ENCODE peak calls at places on chromosomes 11 and 22, in eight cellular contexts. Q, Y, K, X, R, F, L and A are unnamed samples.

GRCh38 chr22:46063861-46064235 is 86.5 kb upstream of the PPARA start:
- DNase-seq in Y (peak), F (no peak), Q (no peak), R (no peak), K (no peak), L (no peak), X (no peak), A (peak)

GRCh38 chr11:69327741-69328191 is 33.8 kb downstream of the MYEOV start:
- DNase-seq in Y (no peak), L (no peak), Q (no peak), F (no peak), X (no peak), R (no peak), K (no peak), A (no peak)

GRCh38 chr11:44629732-44630345 is 64.4 kb downstream of the CD82 start:
- DNase-seq in Q (no peak), F (no peak), X (peak), Y (no peak), R (no peak), K (no peak), L (no peak), A (no peak)

GRCh38 chr22:48782817-48783511 is 1044.7 kb downstream of the BRD1 start:
- DNase-seq in Y (no peak), L (no peak), K (no peak), R (no peak), X (peak), F (no peak), Q (no peak), A (no peak)

GRCh38 chr11:117860139-117860538 is 16.3 kb downstream of the FXYD6 start:
- DNase-seq in K (no peak), X (no peak), Y (no peak), F (no peak), L (no peak), R (no peak), Q (no peak), A (no peak)

GRCh38 chr11:66861774-66862558 is 5.1 kb downstream of the LRFN4 start:
- DNase-seq in R (no peak), Y (no peak), X (no peak), Q (no peak), L (no peak), K (no peak), F (no peak), A (no peak)

GRCh38 chr22:46573781-46574437 is 36.5 kb upstream of the CELSR1 start:
- DNase-seq in Y (no peak), R (no peak), Q (no peak), L (no peak), X (no peak), K (no peak), F (no peak), A (no peak)

GRCh38 chr11:105447936-105448702 is 161.8 kb upstream of the GRIA4 start:
- DNase-seq in K (no peak), X (no peak), F (no peak), Q (no peak), Y (no peak), L (no peak), R (no peak), A (no peak)

GRCh38 chr11:112477929-112478317 is 217.3 kb upstream of the PLET1 start:
- DNase-seq in L (no peak), Q (no peak), R (no peak), X (no peak), Y (no peak), F (peak), K (no peak), A (no peak)

GRCh38 chr22:48453751-48454485 is 1373.8 kb downstream of the BRD1 start:
- DNase-seq in X (no peak), Y (no peak), K (no peak), R (no peak), L (no peak), F (no peak), Q (no peak), A (peak)

GRCh38 chr11:125956371-125956770 is 10.5 kb downstream of the VSIG10L2 start:
- DNase-seq in Y (no peak), Q (no peak), X (no peak), L (no peak), K (peak), R (no peak), F (peak), A (no peak)

GRCh38 chr11:65429724-65430405 is 7.3 kb downstream of the NEAT1 start:
- DNase-seq in Q (no peak), K (peak), R (peak), L (peak), X (no peak), F (no peak), Y (no peak), A (peak)

GRCh38 chr22:30474683-30475424 is 3.0 kb upstream of the SEC14L3 start:
- DNase-seq in R (no peak), Y (no peak), Q (no peak), L (no peak), X (no peak), F (no peak), K (no peak), A (no peak)

GRCh38 chr11:96234866-96235441 is 108.0 kb downstream of the MAML2 start:
- DNase-seq in F (no peak), R (no peak), L (no peak), Y (no peak), K (no peak), X (no peak), Q (no peak), A (no peak)

GRCh38 chr22:22348127-22348814 is 103.7 kb downstream of the VPREB1 start:
- DNase-seq in R (peak), K (no peak), Q (no peak), L (peak), F (no peak), Y (no peak), X (peak), A (no peak)

GRCh38 chr11:111602865-111603632 is 800 bp downstream of the SIK2 start:
- DNase-seq in L (peak), Q (no peak), R (peak), F (no peak), X (peak), Y (peak), K (peak), A (peak)

GRCh38 chr11:97544401-97544800 is 1154.6 kb downstream of the JRKL start:
- DNase-seq in L (no peak), K (no peak), Q (no peak), Y (no peak), F (no peak), X (no peak), R (no peak), A (no peak)

GRCh38 chr11:69479591-69480271 is 1.7 kb upstream of the LINC01488 start:
- DNase-seq in X (no peak), Q (no peak), F (no peak), K (no peak), L (no peak), Y (no peak), R (no peak), A (peak)

GRCh38 chr22:47066616-47066905 is 304.1 kb downstream of the TBC1D22A start:
- DNase-seq in K (no peak), Q (no peak), R (no peak), X (no peak), Y (no peak), L (no peak), F (no peak), A (no peak)

GRCh38 chr11:16081756-16082531 is 274.4 kb downstream of the SOX6 start:
- DNase-seq in K (no peak), Y (no peak), Q (no peak), X (peak), F (no peak), R (no peak), L (no peak), A (no peak)